ENCODE peak calls at places on chromosomes 2 and 18, in four cellular contexts. M is iris pigment epithelial cell; W is lung microvascular endothelial cell; R is stimulated activated CD8-positive, alpha-beta memory T cell treated with anti-CD3 and anti-CD28 coated beads, Interleukin-4, amount 100 ng/mL, for 48 hours. T is an unnamed sample.
A peak's percentile ranks its signal among the peaks of the same experiment; 100 is the strongest.

GRCh38 chr2:207892676-207893402 is 123.1 kb upstream of the FZD5 start:
- DNase-seq in W (no peak), M (no peak), R (no peak), T (no peak)

GRCh38 chr18:67672142-67672541 is 155.6 kb upstream of the DSEL start:
- DNase-seq in M (peak; percentile 24), R (no peak), W (no peak), T (no peak)

GRCh38 chr2:71609958-71610357 is 156.6 kb downstream of the DYSF start:
- DNase-seq in W (peak; percentile 62), M (peak; percentile 32), R (no peak), T (no peak)

GRCh38 chr2:160321025-160321424 is 121.0 kb upstream of the ITGB6 start:
- DNase-seq in W (no peak), M (no peak), R (no peak), T (no peak)

GRCh38 chr2:1914541-1915165 is 170.3 kb upstream of the PXDN start:
- DNase-seq in M (no peak), R (no peak), W (no peak), T (no peak)

GRCh38 chr18:13537022-13537780 is 189.2 kb downstream of the FAM210A start:
- DNase-seq in M (no peak), W (no peak), R (no peak), T (no peak)

GRCh38 chr2:3130889-3131635 is 246.6 kb downstream of the EIPR1 start:
- DNase-seq in W (no peak), M (no peak), R (no peak), T (no peak)

GRCh38 chr2:20048488-20049443 is 2.7 kb downstream of the LAPTM4A start:
- DNase-seq in M (peak; percentile 43), W (no peak), R (no peak), T (no peak)

GRCh38 chr2:27915874-27916273 is 25.3 kb downstream of the BABAM2 start:
- DNase-seq in R (no peak), W (no peak), M (no peak), T (no peak)

GRCh38 chr18:29157057-29157780 is 980.3 kb upstream of the CDH2 start:
- DNase-seq in M (peak; percentile 76), R (no peak), W (no peak), T (no peak)

GRCh38 chr2:101999122-101999789 is 7.5 kb downstream of the IL1R2 start:
- DNase-seq in W (no peak), R (peak; percentile 56), M (no peak), T (no peak)

GRCh38 chr2:200455958-200456421 is 53.9 kb downstream of the KCTD18 start:
- DNase-seq in M (no peak), R (no peak), W (peak; percentile 4), T (no peak)

GRCh38 chr18:8601277-8602032 is 7.8 kb upstream of the RAB12 start:
- DNase-seq in W (no peak), M (no peak), R (no peak), T (no peak)

GRCh38 chr2:167401309-167401708 is 513.0 kb downstream of the XIRP2 start:
- DNase-seq in M (no peak), W (no peak), R (no peak), T (no peak)

GRCh38 chr18:26091047-26091630 is 726 bp upstream of the SS18 start:
- DNase-seq in R (no peak), M (no peak), W (peak; percentile 48), T (no peak)

T was measured in caudate nucleus.